ENCODE peak calls at places on chromosomes 4 and X, in ten cellular contexts. One of them, this sample, is unnamed.

GRCh38 chrX:121093011-121093410 is 45.6 kb downstream of the GLUD2 start:
- DNase-seq in spleen: no peak
- DNase-seq in choroid plexus epithelial cell: no peak
- DNase-seq in OCI-LY7: no peak
- DNase-seq in NB4: no peak
- DNase-seq in cardiac fibroblast: no peak
- DNase-seq in ovary: no peak
- DNase-seq in WERI-Rb-1: no peak
- DNase-seq in dorsolateral prefrontal cortex: no peak
- DNase-seq in thoracic aorta: no peak
- DNase-seq in this sample: no peak

GRCh38 chrX:17465201-17465600 is 90.2 kb downstream of the NHS start:
- DNase-seq in thoracic aorta: no peak
- DNase-seq in choroid plexus epithelial cell: no peak
- DNase-seq in cardiac fibroblast: no peak
- DNase-seq in OCI-LY7: no peak
- DNase-seq in ovary: no peak
- DNase-seq in WERI-Rb-1: no peak
- DNase-seq in spleen: no peak
- DNase-seq in dorsolateral prefrontal cortex: no peak
- DNase-seq in NB4: no peak
- DNase-seq in this sample: peak

GRCh38 chrX:45775462-45775861 is 574.8 kb upstream of the DIPK2B start:
- DNase-seq in OCI-LY7: no peak
- DNase-seq in NB4: no peak
- DNase-seq in choroid plexus epithelial cell: no peak
- DNase-seq in WERI-Rb-1: no peak
- DNase-seq in thoracic aorta: no peak
- DNase-seq in dorsolateral prefrontal cortex: no peak
- DNase-seq in spleen: no peak
- DNase-seq in cardiac fibroblast: peak
- DNase-seq in ovary: no peak
- DNase-seq in this sample: peak

GRCh38 chr4:151922811-151923210 is 162.0 kb upstream of the GATB start:
- DNase-seq in OCI-LY7: no peak
- DNase-seq in ovary: no peak
- DNase-seq in WERI-Rb-1: no peak
- DNase-seq in dorsolateral prefrontal cortex: no peak
- DNase-seq in choroid plexus epithelial cell: peak
- DNase-seq in spleen: no peak
- DNase-seq in cardiac fibroblast: no peak
- DNase-seq in thoracic aorta: no peak
- DNase-seq in NB4: no peak
- DNase-seq in this sample: peak

GRCh38 chr4:148847544-148847943 is 405.3 kb upstream of the NR3C2 start:
- DNase-seq in thoracic aorta: no peak
- DNase-seq in choroid plexus epithelial cell: no peak
- DNase-seq in WERI-Rb-1: no peak
- DNase-seq in OCI-LY7: no peak
- DNase-seq in NB4: no peak
- DNase-seq in cardiac fibroblast: no peak
- DNase-seq in spleen: no peak
- DNase-seq in dorsolateral prefrontal cortex: no peak
- DNase-seq in ovary: no peak
- DNase-seq in this sample: no peak

GRCh38 chr4:73224886-73225285 is 33.7 kb downstream of the ANKRD17 start:
- DNase-seq in thoracic aorta: no peak
- DNase-seq in cardiac fibroblast: no peak
- DNase-seq in ovary: no peak
- DNase-seq in OCI-LY7: no peak
- DNase-seq in choroid plexus epithelial cell: no peak
- DNase-seq in dorsolateral prefrontal cortex: no peak
- DNase-seq in WERI-Rb-1: no peak
- DNase-seq in NB4: no peak
- DNase-seq in spleen: no peak
- DNase-seq in this sample: no peak

GRCh38 chr4:89765966-89766365 is 71.0 kb downstream of the SNCA start:
- DNase-seq in cardiac fibroblast: peak
- DNase-seq in OCI-LY7: no peak
- DNase-seq in dorsolateral prefrontal cortex: no peak
- DNase-seq in WERI-Rb-1: no peak
- DNase-seq in thoracic aorta: no peak
- DNase-seq in spleen: no peak
- DNase-seq in choroid plexus epithelial cell: peak
- DNase-seq in ovary: no peak
- DNase-seq in NB4: no peak
- DNase-seq in this sample: peak

GRCh38 chr4:29717658-29718057 is 1002.5 kb upstream of the PCDH7 start:
- DNase-seq in thoracic aorta: no peak
- DNase-seq in ovary: no peak
- DNase-seq in NB4: no peak
- DNase-seq in spleen: no peak
- DNase-seq in dorsolateral prefrontal cortex: no peak
- DNase-seq in choroid plexus epithelial cell: no peak
- DNase-seq in WERI-Rb-1: no peak
- DNase-seq in cardiac fibroblast: no peak
- DNase-seq in OCI-LY7: no peak
- DNase-seq in this sample: no peak

GRCh38 chr4:78661923-78662521 is 110.5 kb downstream of the ANXA3 start:
- DNase-seq in WERI-Rb-1: no peak
- DNase-seq in dorsolateral prefrontal cortex: no peak
- DNase-seq in cardiac fibroblast: peak
- DNase-seq in NB4: peak
- DNase-seq in thoracic aorta: no peak
- DNase-seq in OCI-LY7: peak
- DNase-seq in choroid plexus epithelial cell: peak
- DNase-seq in spleen: no peak
- DNase-seq in ovary: no peak
- DNase-seq in this sample: peak

GRCh38 chr4:88043001-88043400 is 35.6 kb downstream of the PKD2 start:
- DNase-seq in dorsolateral prefrontal cortex: no peak
- DNase-seq in cardiac fibroblast: peak
- DNase-seq in spleen: no peak
- DNase-seq in OCI-LY7: no peak
- DNase-seq in WERI-Rb-1: no peak
- DNase-seq in thoracic aorta: no peak
- DNase-seq in choroid plexus epithelial cell: no peak
- DNase-seq in ovary: no peak
- DNase-seq in NB4: no peak
- DNase-seq in this sample: no peak

GRCh38 chr4:7343950-7344349 is 90.8 kb downstream of the PSAPL1 start:
- DNase-seq in cardiac fibroblast: no peak
- DNase-seq in ovary: no peak
- DNase-seq in dorsolateral prefrontal cortex: no peak
- DNase-seq in thoracic aorta: no peak
- DNase-seq in spleen: no peak
- DNase-seq in choroid plexus epithelial cell: no peak
- DNase-seq in WERI-Rb-1: no peak
- DNase-seq in NB4: no peak
- DNase-seq in OCI-LY7: no peak
- DNase-seq in this sample: no peak

GRCh38 chr4:8851321-8852117 is 20.1 kb downstream of the HMX1 start:
- DNase-seq in dorsolateral prefrontal cortex: no peak
- DNase-seq in choroid plexus epithelial cell: no peak
- DNase-seq in thoracic aorta: no peak
- DNase-seq in OCI-LY7: no peak
- DNase-seq in WERI-Rb-1: no peak
- DNase-seq in ovary: no peak
- DNase-seq in cardiac fibroblast: no peak
- DNase-seq in NB4: no peak
- DNase-seq in spleen: peak
- DNase-seq in this sample: no peak

DNA sequence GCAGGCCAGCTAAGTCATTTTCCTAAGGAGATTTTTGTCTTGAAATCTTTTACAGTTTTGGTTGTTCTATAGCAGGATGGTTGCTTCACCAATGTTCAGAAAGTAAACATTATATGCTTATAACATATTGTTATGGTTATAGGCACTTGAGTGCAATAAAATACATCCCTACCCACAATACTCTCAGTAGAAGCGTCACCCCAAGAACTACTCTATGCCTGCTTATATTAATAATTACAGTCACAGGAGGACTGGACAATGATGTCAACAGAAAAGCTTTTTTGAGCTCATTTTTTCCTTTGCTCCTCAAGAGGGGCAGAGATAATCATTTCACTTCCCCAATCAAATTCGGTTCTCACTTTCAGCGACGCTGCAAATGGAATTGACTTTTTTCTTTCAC is 25.1 kb upstream of the SGMS2 start:
- DNase-seq in WERI-Rb-1: no peak
- DNase-seq in OCI-LY7: no peak
- DNase-seq in cardiac fibroblast: no peak
- DNase-seq in ovary: no peak
- DNase-seq in NB4: no peak
- DNase-seq in spleen: no peak
- DNase-seq in dorsolateral prefrontal cortex: no peak
- DNase-seq in thoracic aorta: no peak
- DNase-seq in choroid plexus epithelial cell: no peak
- DNase-seq in this sample: no peak
- H3K4me3 ChIP-seq in WERI-Rb-1: no peak
- H3K4me3 ChIP-seq in OCI-LY7: no peak
- H3K4me3 ChIP-seq in cardiac fibroblast: no peak
- H3K4me3 ChIP-seq in ovary: no peak
- H3K4me3 ChIP-seq in NB4: no peak
- H3K4me3 ChIP-seq in spleen: no peak
- H3K4me3 ChIP-seq in dorsolateral prefrontal cortex: no peak
- H3K4me3 ChIP-seq in thoracic aorta: peak
- H3K4me3 ChIP-seq in choroid plexus epithelial cell: no peak
- H3K4me3 ChIP-seq in this sample: no peak

DNA sequence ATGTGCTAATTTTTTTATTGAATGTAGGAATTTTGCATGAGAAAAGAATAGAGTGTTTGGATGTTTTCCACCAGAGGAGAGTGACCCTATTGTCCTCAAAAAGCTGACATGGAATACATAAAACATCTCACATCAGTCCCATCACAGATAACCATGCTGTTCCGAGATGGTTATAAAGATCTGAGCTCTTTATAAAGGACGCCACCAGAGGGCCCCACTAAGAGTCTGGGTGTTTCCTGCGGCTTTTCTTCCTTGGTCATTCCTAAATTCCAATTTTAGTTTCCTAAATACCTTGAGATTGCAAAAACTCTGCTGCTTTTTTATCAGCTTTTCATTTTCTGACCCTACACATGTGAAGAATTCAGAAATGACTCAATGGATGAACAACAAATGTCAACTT is 504.5 kb upstream of the FRG1 start:
- DNase-seq in choroid plexus epithelial cell: no peak
- DNase-seq in WERI-Rb-1: no peak
- DNase-seq in NB4: no peak
- DNase-seq in ovary: no peak
- DNase-seq in cardiac fibroblast: no peak
- DNase-seq in spleen: no peak
- DNase-seq in OCI-LY7: no peak
- DNase-seq in thoracic aorta: no peak
- DNase-seq in dorsolateral prefrontal cortex: no peak
- DNase-seq in this sample: no peak
- TF ChIP-seq CTCF in choroid plexus epithelial cell: no peak
- TF ChIP-seq CTCF in WERI-Rb-1: peak
- TF ChIP-seq CTCF in NB4: peak
- TF ChIP-seq CTCF in ovary: no peak
- TF ChIP-seq CTCF in cardiac fibroblast: no peak
- TF ChIP-seq CTCF in spleen: no peak
- TF ChIP-seq CTCF in OCI-LY7: peak
- TF ChIP-seq CTCF in thoracic aorta: no peak
- TF ChIP-seq CTCF in dorsolateral prefrontal cortex: peak
- TF ChIP-seq CTCF in this sample: no peak

GRCh38 chr4:41257901-41258300 is 1.2 kb downstream of the UCHL1 start:
- DNase-seq in NB4: no peak
- DNase-seq in dorsolateral prefrontal cortex: no peak
- DNase-seq in ovary: no peak
- DNase-seq in WERI-Rb-1: no peak
- DNase-seq in cardiac fibroblast: no peak
- DNase-seq in OCI-LY7: no peak
- DNase-seq in choroid plexus epithelial cell: peak
- DNase-seq in spleen: no peak
- DNase-seq in thoracic aorta: no peak
- DNase-seq in this sample: no peak

GRCh38 chr4:41256740-41257256 is at the start of gene UCHL1:
- DNase-seq in choroid plexus epithelial cell: peak
- DNase-seq in cardiac fibroblast: peak
- DNase-seq in ovary: peak
- DNase-seq in thoracic aorta: no peak
- DNase-seq in NB4: peak
- DNase-seq in dorsolateral prefrontal cortex: peak
- DNase-seq in OCI-LY7: peak
- DNase-seq in WERI-Rb-1: peak
- DNase-seq in spleen: no peak
- DNase-seq in this sample: peak

GRCh38 chr4:41258783-41259182 is 2.1 kb downstream of the UCHL1 start:
- DNase-seq in dorsolateral prefrontal cortex: peak
- DNase-seq in OCI-LY7: peak
- DNase-seq in cardiac fibroblast: peak
- DNase-seq in ovary: peak
- DNase-seq in spleen: no peak
- DNase-seq in choroid plexus epithelial cell: peak
- DNase-seq in NB4: peak
- DNase-seq in WERI-Rb-1: peak
- DNase-seq in thoracic aorta: no peak
- DNase-seq in this sample: peak

GRCh38 chr4:41257257-41257900 is 651 bp downstream of the UCHL1 start:
- DNase-seq in choroid plexus epithelial cell: peak
- DNase-seq in ovary: peak
- DNase-seq in dorsolateral prefrontal cortex: peak
- DNase-seq in thoracic aorta: peak
- DNase-seq in WERI-Rb-1: peak
- DNase-seq in OCI-LY7: peak
- DNase-seq in NB4: peak
- DNase-seq in spleen: peak
- DNase-seq in cardiac fibroblast: peak
- DNase-seq in this sample: peak

DNA sequence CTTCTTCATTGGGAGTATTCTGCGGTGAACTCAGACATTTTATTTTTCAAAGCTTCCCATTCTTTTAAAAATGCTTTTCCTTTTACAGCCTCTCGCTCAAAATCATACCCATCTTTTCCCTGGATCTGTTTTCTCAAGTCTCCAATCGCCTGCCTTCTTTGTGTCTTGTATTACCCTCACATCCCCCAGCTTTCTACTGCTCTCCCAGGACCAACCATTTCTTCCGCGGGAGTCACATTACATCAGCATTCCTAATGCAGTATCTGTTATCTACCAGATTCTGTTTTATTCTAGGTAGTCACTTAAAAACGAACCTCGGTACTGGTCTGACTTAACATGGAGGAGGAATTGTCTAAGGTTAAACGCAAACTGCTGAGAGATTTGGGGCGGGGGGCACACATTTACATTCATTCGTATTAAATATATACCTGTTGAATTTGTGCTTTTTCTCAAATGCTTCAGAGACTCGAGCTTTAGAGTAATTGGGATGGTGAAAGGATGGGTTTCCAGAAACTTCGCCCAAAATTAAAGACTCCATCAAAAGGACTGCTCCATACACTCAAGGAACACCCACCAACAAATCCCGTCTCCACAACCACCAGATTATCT is 493 bp upstream of the UCHL1 start:
- DNase-seq in spleen: no peak
- DNase-seq in dorsolateral prefrontal cortex: no peak
- DNase-seq in NB4: no peak
- DNase-seq in cardiac fibroblast: peak
- DNase-seq in OCI-LY7: peak
- DNase-seq in ovary: no peak
- DNase-seq in choroid plexus epithelial cell: peak
- DNase-seq in thoracic aorta: no peak
- DNase-seq in WERI-Rb-1: no peak
- DNase-seq in this sample: peak
- H3K4me3 ChIP-seq in spleen: peak
- H3K4me3 ChIP-seq in dorsolateral prefrontal cortex: peak
- H3K4me3 ChIP-seq in NB4: no peak
- H3K4me3 ChIP-seq in cardiac fibroblast: peak
- H3K4me3 ChIP-seq in OCI-LY7: peak
- H3K4me3 ChIP-seq in ovary: peak
- H3K4me3 ChIP-seq in choroid plexus epithelial cell: peak
- H3K4me3 ChIP-seq in thoracic aorta: peak
- H3K4me3 ChIP-seq in WERI-Rb-1: peak
- H3K4me3 ChIP-seq in this sample: peak

GRCh38 chr4:185093573-185093972 is 49.5 kb upstream of the SLC25A4 start:
- DNase-seq in cardiac fibroblast: no peak
- DNase-seq in thoracic aorta: no peak
- DNase-seq in WERI-Rb-1: no peak
- DNase-seq in ovary: no peak
- DNase-seq in NB4: no peak
- DNase-seq in choroid plexus epithelial cell: no peak
- DNase-seq in OCI-LY7: no peak
- DNase-seq in dorsolateral prefrontal cortex: no peak
- DNase-seq in spleen: no peak
- DNase-seq in this sample: no peak
- TF ChIP-seq CTCF in cardiac fibroblast: no peak
- TF ChIP-seq CTCF in thoracic aorta: no peak
- TF ChIP-seq CTCF in WERI-Rb-1: no peak
- TF ChIP-seq CTCF in ovary: no peak
- TF ChIP-seq CTCF in NB4: no peak
- TF ChIP-seq CTCF in choroid plexus epithelial cell: no peak
- TF ChIP-seq CTCF in OCI-LY7: no peak
- TF ChIP-seq CTCF in dorsolateral prefrontal cortex: no peak
- TF ChIP-seq CTCF in spleen: no peak
- TF ChIP-seq CTCF in this sample: no peak